ENCODE peak calls at places on chromosome 22, in eight cellular contexts. B, Q, E, J, U, R, H and W are unnamed samples.

GRCh38 chr22:20959578-20960461 is 7.2 kb upstream of the AIFM3 start:
- DNase-seq in Q (no peak), H (no peak), J (no peak), R (no peak), E (no peak), B (no peak), U (no peak), W (no peak)

GRCh38 chr22:19036229-19036522 is 86.0 kb downstream of the DGCR2 start:
- DNase-seq in R (no peak), B (no peak), E (no peak), J (no peak), H (no peak), U (no peak), Q (no peak), W (no peak)

GRCh38 chr22:41501209-41501608 is 32.3 kb downstream of the ACO2 start:
- DNase-seq in J (peak; percentile 33), Q (peak; percentile 44), B (no peak), R (no peak), H (no peak), U (no peak), E (no peak), W (peak; percentile 46)

GRCh38 chr22:19779011-19779421 is 18.4 kb downstream of the TBX1 start:
- DNase-seq in B (no peak), U (no peak), H (no peak), J (no peak), E (no peak), R (no peak), Q (no peak), W (no peak)

GRCh38 chr22:31945971-31946680 is 1.8 kb downstream of the YWHAH start:
- DNase-seq in R (peak; percentile 31), E (no peak), U (no peak), J (no peak), Q (no peak), B (no peak), H (no peak), W (peak; percentile 59)

GRCh38 chr22:32281092-32281491 is 25.9 kb upstream of the SLC5A4 start:
- DNase-seq in E (peak; percentile 18), Q (peak; percentile 1), B (no peak), R (no peak), J (no peak), U (no peak), H (no peak), W (no peak)

GRCh38 chr22:50342651-50343540 is at the start of gene PPP6R2:
- DNase-seq in U (peak; percentile 94), Q (peak; percentile 68), H (peak; percentile 89), B (peak; percentile 83), J (peak; percentile 97), E (peak; percentile 49), R (peak; percentile 35), W (peak; percentile 71)

GRCh38 chr22:22458896-22459588 is 49.5 kb downstream of the ZNF280B start:
- DNase-seq in Q (no peak), H (no peak), E (no peak), U (no peak), J (no peak), R (no peak), B (no peak), W (no peak)

GRCh38 chr22:23225724-23226496 is 45.6 kb downstream of the BCR start:
- DNase-seq in Q (peak; percentile 36), H (peak; percentile 55), J (no peak), U (no peak), R (no peak), B (no peak), E (peak; percentile 40), W (no peak)

GRCh38 chr22:50724616-50725015 is 13.4 kb upstream of the ACR start:
- DNase-seq in Q (no peak), E (no peak), U (no peak), B (no peak), H (no peak), R (no peak), J (no peak), W (no peak)

GRCh38 chr22:24133187-24133965 is 47.9 kb upstream of the SUSD2 start:
- DNase-seq in U (no peak), J (no peak), R (peak; percentile 41), H (no peak), B (peak; percentile 44), Q (peak; percentile 27), E (no peak), W (peak; percentile 28)

GRCh38 chr22:31099386-31099785 is 8.0 kb downstream of the SELENOM start:
- DNase-seq in B (no peak), E (peak; percentile 47), Q (no peak), H (no peak), J (no peak), R (peak; percentile 40), U (no peak), W (no peak)

GRCh38 chr22:19872779-19873137 is 18.1 kb upstream of the GNB1L start:
- DNase-seq in E (no peak), B (peak; percentile 15), J (no peak), Q (no peak), H (no peak), U (no peak), R (no peak), W (peak; percentile 5)

GRCh38 chr22:46293591-46294260 is 2.9 kb upstream of the GTSE1 start:
- DNase-seq in B (no peak), H (peak; percentile 48), E (peak; percentile 65), J (no peak), U (no peak), R (peak; percentile 53), Q (no peak), W (no peak)

GRCh38 chr22:39325392-39325932 is 6.0 kb upstream of the RPL3 start:
- DNase-seq in H (no peak), E (peak; percentile 46), Q (no peak), J (no peak), U (no peak), R (no peak), B (no peak), W (no peak)

GRCh38 chr22:47437110-47437509 is 674.7 kb downstream of the TBC1D22A start:
- DNase-seq in H (no peak), Q (no peak), U (no peak), E (no peak), B (no peak), R (no peak), J (no peak), W (no peak)

GRCh38 chr22:24093855-24094254 is 82.8 kb downstream of the CABIN1 start:
- DNase-seq in B (no peak), R (no peak), U (no peak), E (no peak), Q (peak; percentile 11), J (no peak), H (no peak), W (no peak)

GRCh38 chr22:26285632-26286031 is 116.4 kb downstream of the SEZ6L start:
- DNase-seq in B (no peak), E (no peak), H (no peak), R (no peak), Q (no peak), U (no peak), J (no peak), W (no peak)

GRCh38 chr22:26287382-26288228 is 118.3 kb downstream of the SEZ6L start:
- DNase-seq in E (no peak), B (no peak), J (no peak), H (no peak), Q (no peak), U (no peak), R (no peak), W (no peak)

GRCh38 chr22:26283330-26283729 is 114.1 kb downstream of the SEZ6L start:
- DNase-seq in H (no peak), E (no peak), U (no peak), R (no peak), J (no peak), B (no peak), Q (no peak), W (no peak)

GRCh38 chr22:26289486-26290250 is 120.4 kb downstream of the SEZ6L start:
- DNase-seq in B (no peak), J (no peak), U (no peak), Q (no peak), E (no peak), R (no peak), H (no peak), W (no peak)

GRCh38 chr22:26286091-26286780 is 117.0 kb downstream of the SEZ6L start:
- DNase-seq in J (no peak), Q (no peak), E (no peak), B (no peak), H (no peak), R (no peak), U (no peak), W (no peak)
- TF ChIP-seq CTCF in J (no peak), Q (no peak), E (no peak), B (no peak), H (no peak), R (no peak), U (no peak), W (no peak)

GRCh38 chr22:36332623-36333331 is 55.0 kb downstream of the MYH9 start:
- DNase-seq in H (peak; percentile 57), Q (peak; percentile 59), E (peak; percentile 91), U (no peak), B (no peak), J (no peak), R (peak; percentile 83), W (no peak)

GRCh38 chr22:36334838-36335603 is 52.7 kb downstream of the MYH9 start:
- DNase-seq in U (no peak), Q (no peak), B (no peak), H (peak; percentile 46), J (no peak), R (peak; percentile 84), E (peak; percentile 81), W (no peak)

GRCh38 chr22:36333632-36334031 is 54.1 kb downstream of the MYH9 start:
- DNase-seq in U (no peak), E (no peak), H (no peak), B (no peak), R (no peak), Q (no peak), J (no peak), W (no peak)

GRCh38 chr22:36335621-36336020 is 52.1 kb downstream of the MYH9 start:
- DNase-seq in R (no peak), H (no peak), B (no peak), U (no peak), Q (no peak), J (no peak), E (no peak), W (no peak)

GRCh38 chr22:36334081-36334831 is 53.5 kb downstream of the MYH9 start:
- DNase-seq in J (no peak), U (no peak), B (no peak), R (no peak), Q (peak; percentile 54), E (no peak), H (peak; percentile 52), W (no peak)
- TF ChIP-seq CTCF in J (peak; percentile 40), U (no peak), B (no peak), R (no peak), Q (no peak), E (peak; percentile 67), H (peak; percentile 29), W (peak; percentile 40)

DNA sequence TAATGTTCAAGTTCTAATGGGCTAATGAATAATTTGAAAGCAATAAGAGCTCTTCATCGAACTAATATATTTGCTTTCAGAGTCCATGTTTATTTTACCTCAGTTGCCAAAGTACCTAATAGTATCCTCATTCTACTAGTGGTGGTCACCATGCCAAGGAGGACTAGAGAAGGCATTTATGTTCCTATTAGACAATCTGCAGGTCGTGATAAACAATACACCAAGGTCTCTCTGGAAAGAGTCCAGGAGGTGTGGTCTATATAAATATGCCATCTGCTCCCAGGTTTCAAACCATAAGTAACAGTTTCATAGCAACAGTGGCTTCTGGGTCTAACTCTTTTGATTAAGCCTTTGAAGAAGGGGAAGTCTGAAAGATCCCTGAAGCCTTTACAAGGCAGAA is 42.9 kb downstream of the ARFGAP3 start:
- DNase-seq in J (no peak), U (no peak), B (no peak), Q (no peak), E (no peak), H (no peak), R (no peak), W (no peak)
- TF ChIP-seq CTCF in J (no peak), U (no peak), B (no peak), Q (no peak), E (no peak), H (no peak), R (no peak), W (no peak)

GRCh38 chr22:26134654-26135330 is 34.5 kb upstream of the SEZ6L start:
- DNase-seq in Q (peak; percentile 6), E (no peak), U (no peak), B (no peak), J (no peak), H (no peak), R (no peak), W (peak; percentile 35)
- TF ChIP-seq CTCF in Q (no peak), E (peak; percentile 35), U (no peak), B (no peak), J (no peak), H (no peak), R (no peak), W (peak; percentile 43)